ENCODE peak calls at places on chromosome 21, in four cellular contexts. S is GM12878, K is K562, C is HepG2. R is an unnamed sample.
A peak's percentile ranks its signal among the peaks of the same experiment; 100 is the strongest.

GRCh38 chr21:44301961-44302406 is 2.1 kb downstream of the PFKL start:
- DNase-seq in S (no peak), K (no peak), C (peak; percentile 16), R (no peak)

GRCh38 chr21:32929633-32930038 is 96.1 kb upstream of the OLIG2 start:
- DNase-seq in S (peak; percentile 69), C (no peak), K (no peak), R (no peak)

GRCh38 chr21:37896788-37897187 is 19.5 kb downstream of the KCNJ6 start:
- DNase-seq in K (no peak), S (no peak), C (no peak), R (no peak)

GRCh38 chr21:36615274-36615964 is 83.5 kb upstream of the SIM2 start:
- DNase-seq in C (peak; percentile 40), K (no peak), S (no peak), R (peak; percentile 6)

GRCh38 chr21:24969068-24969467 is 638.2 kb downstream of the MRPL39 start:
- DNase-seq in K (no peak), S (no peak), C (no peak), R (no peak)

GRCh38 chr21:33901421-33902288 is 13.9 kb downstream of the ATP5PO start:
- DNase-seq in S (no peak), C (peak; percentile 20), K (no peak), R (no peak)

GRCh38 chr21:31460985-31461384 is 116.9 kb upstream of the TIAM1 start:
- DNase-seq in C (no peak), K (no peak), S (no peak), R (no peak)

GRCh38 chr21:42453301-42454220 is 42.5 kb downstream of the RSPH1 start:
- DNase-seq in K (no peak), C (no peak), S (no peak), R (no peak)

GRCh38 chr21:27060190-27060589 is 93.3 kb upstream of the ADAMTS5 start:
- DNase-seq in C (no peak), K (no peak), S (no peak), R (no peak)

GRCh38 chr21:35020446-35020845 is 28.7 kb downstream of the RUNX1 start:
- DNase-seq in C (no peak), S (no peak), K (no peak), R (no peak)

GRCh38 chr21:41112740-41113692 is 54.9 kb upstream of the BACE2 start:
- DNase-seq in C (no peak), K (no peak), S (no peak), R (no peak)

GRCh38 chr21:27152996-27153395 is 186.1 kb upstream of the ADAMTS5 start:
- DNase-seq in K (no peak), S (no peak), C (no peak), R (no peak)

GRCh38 chr21:35575280-35575915 is 484.9 kb downstream of the SETD4 start:
- DNase-seq in S (no peak), K (no peak), C (no peak), R (no peak)

GRCh38 chr21:44051462-44051941 is 39.4 kb downstream of the TRAPPC10 start:
- DNase-seq in K (no peak), S (no peak), C (no peak), R (no peak)

GRCh38 chr21:23740463-23740862 is 1866.8 kb downstream of the MRPL39 start:
- DNase-seq in C (no peak), K (no peak), S (no peak), R (no peak)

GRCh38 chr21:33895356-33895755 is 20.2 kb downstream of the ATP5PO start:
- DNase-seq in S (no peak), K (no peak), C (no peak), R (no peak)

GRCh38 chr21:34693192-34693810 is 24.5 kb downstream of the CLIC6 start:
- DNase-seq in S (no peak), K (peak; percentile 75), C (peak; percentile 55), R (peak; percentile 28)

GRCh38 chr21:42010507-42011493 is 640 bp upstream of the ZBTB21 start:
- DNase-seq in S (no peak), K (peak; percentile 69), C (peak; percentile 20), R (peak; percentile 7)

GRCh38 chr21:33682992-33683627 is 40.8 kb downstream of the ITSN1 start:
- DNase-seq in S (no peak), K (no peak), C (peak; percentile 56), R (peak; percentile 77)

GRCh38 chr21:42763578-42764442 is 110.4 kb downstream of the PDE9A start:
- DNase-seq in K (no peak), S (no peak), C (no peak), R (no peak)

DNA sequence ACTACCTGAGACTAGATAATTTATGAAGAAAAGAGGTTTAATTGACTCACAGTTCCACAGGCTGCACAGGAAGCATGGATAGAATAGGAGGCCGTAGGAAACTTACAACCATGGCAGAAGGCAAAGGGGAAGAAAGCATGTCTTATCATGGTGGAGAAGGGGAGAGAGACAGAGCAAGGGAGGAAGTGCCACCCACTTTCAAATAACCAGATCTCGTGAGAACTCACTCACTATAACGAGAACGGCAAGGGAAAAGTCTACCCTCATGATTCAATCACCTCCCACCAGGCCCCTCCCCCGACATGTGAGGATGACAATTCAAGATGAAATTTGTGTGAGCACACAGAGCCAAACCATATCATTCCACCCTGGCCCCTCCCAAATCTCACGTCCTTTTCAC is 4.7 kb upstream of the C21orf91 start:
- DNase-seq in K (no peak), S (no peak), C (no peak), R (no peak)
- TF ChIP-seq POLR2AphosphoS2 in K (no peak), S (no peak), C (no peak), R (no peak)

GRCh38 chr21:29175408-29176147 is 45.1 kb downstream of the MAP3K7CL start:
- DNase-seq in S (no peak), K (no peak), C (peak; percentile 77), R (peak; percentile 66)
- TF ChIP-seq POLR2AphosphoS2 in S (no peak), K (no peak), C (no peak), R (no peak)

DNA sequence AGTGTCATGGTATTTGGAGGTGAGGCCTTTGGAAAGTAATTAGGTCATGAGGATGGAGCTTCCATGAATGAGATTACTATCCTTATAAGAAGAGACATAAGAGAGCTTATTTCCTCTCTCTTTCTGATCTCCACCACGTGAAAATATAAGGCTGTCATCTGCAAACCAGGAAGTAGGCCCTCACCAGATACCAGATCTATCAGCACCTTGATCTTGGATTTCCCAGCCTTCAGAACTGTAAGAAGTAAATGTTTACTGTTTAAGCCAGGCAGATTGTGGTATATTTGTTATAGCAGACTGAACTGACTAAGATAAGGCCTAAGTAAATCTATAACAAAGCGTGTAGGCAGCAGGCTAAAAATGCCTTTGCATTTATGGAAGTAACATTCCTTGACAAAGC is 25.4 kb downstream of the RBM11 start:
- DNase-seq in K (no peak), S (no peak), C (no peak), R (no peak)
- TF ChIP-seq POLR2AphosphoS2 in K (no peak), S (no peak), C (no peak), R (no peak)

DNA sequence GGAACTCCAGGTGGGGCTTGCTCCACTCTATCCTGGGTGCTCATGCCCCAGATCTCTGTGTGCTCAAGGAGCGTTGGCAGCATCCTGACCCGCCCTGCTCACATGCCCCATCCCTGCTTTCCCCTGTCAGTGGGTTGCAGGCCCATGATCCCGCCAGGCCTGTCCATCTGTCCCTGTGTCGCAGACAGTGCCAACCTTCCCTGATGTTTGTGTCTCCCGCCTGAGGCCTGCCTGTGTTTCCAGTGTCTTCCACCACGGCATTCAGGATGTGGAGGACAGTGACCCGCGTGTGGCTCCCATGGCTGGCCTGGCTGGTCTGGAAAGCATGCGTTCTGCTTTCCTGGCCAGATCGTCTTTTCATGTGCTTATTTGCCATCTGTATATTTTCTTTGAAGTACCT is 82.9 kb downstream of the PCBP3 start:
- DNase-seq in S (no peak), K (no peak), C (no peak), R (no peak)
- TF ChIP-seq POLR2AphosphoS2 in S (no peak), K (no peak), C (no peak), R (no peak)

R was measured in A549.